ENCODE peak calls at places on chromosome 21, in eight cellular contexts. Y is activated T-helper 1 cell treated with Interleukin-2 at 50 U/mL for 16 hours, T is HT1080, F is dorsolateral prefrontal cortex, J is SW480, L is GM23248, C is AG08396, U is cardiac fibroblast. B is an unnamed sample.

GRCh38 chr21:45543371-45543709 is 1.1 kb upstream of the SLC19A1 start:
- DNase-seq in Y (no peak), C (no peak), U (no peak), T (no peak), F (peak; percentile 36), J (no peak), L (no peak), B (no peak)

GRCh38 chr21:43806017-43806710 is 16.8 kb downstream of the RRP1 start:
- DNase-seq in U (no peak), Y (no peak), T (no peak), F (no peak), J (no peak), C (no peak), L (no peak), B (no peak)

GRCh38 chr21:45388611-45389296 is 16.2 kb upstream of the COL18A1 start:
- DNase-seq in Y (no peak), F (peak; percentile 23), C (no peak), L (no peak), U (no peak), J (no peak), T (no peak), B (no peak)

GRCh38 chr21:32572574-32573420 is 12.5 kb downstream of the TCP10L start:
- DNase-seq in J (peak; percentile 86), F (no peak), C (no peak), T (no peak), U (no peak), L (no peak), Y (no peak), B (no peak)

GRCh38 chr21:38567577-38568360 is 69.5 kb upstream of the ERG start:
- DNase-seq in T (peak; percentile 5), C (peak; percentile 34), F (no peak), U (peak; percentile 18), J (no peak), L (peak; percentile 91), Y (no peak), B (peak; percentile 87)

GRCh38 chr21:29022141-29022540 is 2.3 kb upstream of the USP16 start:
- DNase-seq in L (peak; percentile 16), F (no peak), Y (no peak), U (no peak), J (no peak), C (no peak), T (peak; percentile 47), B (no peak)

GRCh38 chr21:34836103-34836932 is 167.5 kb downstream of the CLIC6 start:
- DNase-seq in J (no peak), Y (no peak), T (peak; percentile 99), L (peak; percentile 100), U (peak; percentile 98), F (peak; percentile 74), C (peak; percentile 90), B (peak; percentile 87)

GRCh38 chr21:32524010-32524719 is 61.2 kb downstream of the TCP10L start:
- DNase-seq in C (no peak), T (peak; percentile 88), F (no peak), U (peak; percentile 92), L (peak; percentile 90), J (no peak), Y (no peak), B (peak; percentile 63)

GRCh38 chr21:27721675-27722074 is 754.8 kb upstream of the ADAMTS5 start:
- DNase-seq in F (no peak), J (peak; percentile 3), Y (no peak), T (no peak), L (no peak), U (no peak), C (no peak), B (no peak)

B was measured in GM03348.